ENCODE peak calls at places on chromosomes 6 and 20, in seven cellular contexts. H is astrocyte; U is OCI-LY7; V is RWPE1; A is stimulated activated CD4-positive, alpha-beta T cell treated with anti-CD3 and anti-CD28 coated beads, Interleukin-4, amount 100 ng/mL, for 48 hours; C is fibroblast of pulmonary artery; K is foreskin fibroblast. G is an unnamed sample.

GRCh38 chr6:38262609-38263008 is 377.1 kb downstream of the BTBD9 start:
- DNase-seq in H (peak), U (no peak), V (peak), A (no peak), C (no peak), K (peak), G (no peak)

GRCh38 chr20:23509580-23509913 is 18.6 kb downstream of the CST8 start:
- DNase-seq in H (no peak), U (no peak), V (no peak), A (no peak), C (no peak), K (no peak), G (no peak)

GRCh38 chr6:135324531-135324930 is 143.4 kb downstream of the MYB start:
- DNase-seq in H (no peak), U (no peak), V (no peak), A (no peak), C (no peak), K (no peak), G (no peak)

GRCh38 chr6:28525496-28526039 is at the start of gene GPX5:
- DNase-seq in H (no peak), U (no peak), V (no peak), A (no peak), C (no peak), K (no peak), G (no peak)

GRCh38 chr6:134850906-134851305 is 99.0 kb downstream of the ALDH8A1 start:
- DNase-seq in H (peak), U (no peak), V (no peak), A (no peak), C (peak), K (no peak), G (no peak)

GRCh38 chr6:167163476-167164011 is 5.8 kb upstream of the GPR31 start:
- DNase-seq in H (no peak), U (no peak), V (no peak), A (no peak), C (no peak), K (no peak), G (no peak)

GRCh38 chr6:21870071-21870729 is 276.6 kb downstream of the SOX4 start:
- DNase-seq in H (no peak), U (no peak), V (peak), A (no peak), C (no peak), K (no peak), G (no peak)

GRCh38 chr6:19873031-19873430 is 35.9 kb downstream of the ID4 start:
- DNase-seq in H (no peak), U (peak), V (no peak), A (no peak), C (peak), K (no peak), G (no peak)

GRCh38 chr20:55514498-55514897 is 490.8 kb downstream of the CBLN4 start:
- DNase-seq in H (no peak), U (no peak), V (peak), A (no peak), C (no peak), K (no peak), G (no peak)

GRCh38 chr20:50790651-50791277 is 4.1 kb upstream of the BCAS4 start:
- DNase-seq in H (peak), U (peak), V (peak), A (peak), C (peak), K (peak), G (peak)

GRCh38 chr6:22667855-22668254 is 98.5 kb downstream of the HDGFL1 start:
- DNase-seq in H (no peak), U (no peak), V (no peak), A (no peak), C (peak), K (no peak), G (no peak)

GRCh38 chr20:61797200-61797599 is 268.5 kb downstream of the TAF4 start:
- DNase-seq in H (no peak), U (peak), V (no peak), A (no peak), C (no peak), K (no peak), G (no peak)

GRCh38 chr6:70956451-70957283 is at the start of gene B3GAT2:
- DNase-seq in H (peak), U (no peak), V (no peak), A (no peak), C (peak), K (peak), G (peak)

GRCh38 chr6:54282186-54282585 is 26.1 kb upstream of the TINAG start:
- DNase-seq in H (peak), U (no peak), V (peak), A (no peak), C (peak), K (peak), G (no peak)

GRCh38 chr20:49792006-49792405 is 20.6 kb upstream of the SLC9A8 start:
- DNase-seq in H (no peak), U (no peak), V (no peak), A (no peak), C (no peak), K (no peak), G (no peak)

GRCh38 chr6:143200035-143200770 is 139.5 kb downstream of the AIG1 start:
- DNase-seq in H (no peak), U (no peak), V (no peak), A (no peak), C (peak), K (no peak), G (no peak)

GRCh38 chr6:102815207-102815606 is 1421.7 kb downstream of the GRIK2 start:
- DNase-seq in H (no peak), U (no peak), V (peak), A (no peak), C (no peak), K (no peak), G (no peak)

GRCh38 chr6:141483561-141484061 is 649.1 kb upstream of the GJE1 start:
- DNase-seq in H (peak), U (peak), V (peak), A (peak), C (peak), K (peak), G (no peak)

GRCh38 chr6:16591681-16592549 is 169.3 kb downstream of the ATXN1 start:
- DNase-seq in H (no peak), U (peak), V (no peak), A (peak), C (no peak), K (no peak), G (no peak)

GRCh38 chr20:57211949-57212889 is 54.2 kb downstream of the BMP7 start:
- DNase-seq in H (peak), U (no peak), V (peak), A (no peak), C (peak), K (no peak), G (no peak)

GRCh38 chr20:54643761-54644160 is 168.4 kb downstream of the DOK5 start:
- DNase-seq in H (peak), U (no peak), V (peak), A (no peak), C (peak), K (peak), G (no peak)

GRCh38 chr20:32539063-32539816 is 45.9 kb downstream of the NOL4L start:
- DNase-seq in H (no peak), U (no peak), V (no peak), A (no peak), C (no peak), K (no peak), G (no peak)

GRCh38 chr6:164095056-164095455 is 680.5 kb downstream of the QKI start:
- DNase-seq in H (peak), U (no peak), V (no peak), A (no peak), C (no peak), K (no peak), G (no peak)

GRCh38 chr20:5410450-5410849 is 93.7 kb upstream of the PROKR2 start:
- DNase-seq in H (no peak), U (no peak), V (no peak), A (no peak), C (no peak), K (no peak), G (no peak)

GRCh38 chr20:38874460-38875169 is 51.6 kb upstream of the FAM83D start:
- DNase-seq in H (no peak), U (peak), V (no peak), A (no peak), C (no peak), K (no peak), G (no peak)

GRCh38 chr6:45378324-45378926 is 691 bp upstream of the SUPT3H start:
- DNase-seq in H (peak), U (no peak), V (peak), A (no peak), C (no peak), K (no peak), G (no peak)

GRCh38 chr6:117502580-117502979 is 20.1 kb downstream of the DCBLD1 start:
- DNase-seq in H (no peak), U (no peak), V (no peak), A (no peak), C (peak), K (no peak), G (no peak)

GRCh38 chr6:169289671-169290408 is 36.2 kb upstream of the THBS2 start:
- DNase-seq in H (peak), U (no peak), V (peak), A (no peak), C (peak), K (no peak), G (no peak)

GRCh38 chr6:138571585-138572199 is 72.4 kb upstream of the NHSL1 start:
- DNase-seq in H (no peak), U (no peak), V (no peak), A (no peak), C (no peak), K (no peak), G (no peak)